ENCODE peak calls at places on chromosomes 11 and 22, in four cellular contexts. One of them, this sample, is unnamed.

GRCh38 chr22:41535244-41535643 is 9.0 kb downstream of the POLR3H start:
- DNase-seq in RKO: peak
- DNase-seq in AG04450: no peak
- DNase-seq in AG09319: no peak
- DNase-seq in this sample: no peak

GRCh38 chr11:665062-665706 is 28.1 kb downstream of the DRD4 start:
- DNase-seq in RKO: no peak
- DNase-seq in AG04450: no peak
- DNase-seq in AG09319: no peak
- DNase-seq in this sample: no peak

GRCh38 chr22:48895831-48896765 is 931.6 kb downstream of the BRD1 start:
- DNase-seq in RKO: no peak
- DNase-seq in AG04450: no peak
- DNase-seq in AG09319: no peak
- DNase-seq in this sample: no peak

GRCh38 chr22:24994070-24994763 is 41.7 kb downstream of the KIAA1671 start:
- DNase-seq in RKO: peak
- DNase-seq in AG04450: no peak
- DNase-seq in AG09319: no peak
- DNase-seq in this sample: peak

GRCh38 chr22:45638834-45639746 is 32.5 kb upstream of the ATXN10 start:
- DNase-seq in RKO: no peak
- DNase-seq in AG04450: no peak
- DNase-seq in AG09319: peak
- DNase-seq in this sample: no peak

GRCh38 chr11:44143987-44144909 is 48.8 kb downstream of the EXT2 start:
- DNase-seq in RKO: no peak
- DNase-seq in AG04450: no peak
- DNase-seq in AG09319: no peak
- DNase-seq in this sample: no peak

GRCh38 chr11:61891331-61892084 is at the start of gene FADS3:
- DNase-seq in RKO: peak
- DNase-seq in AG04450: no peak
- DNase-seq in AG09319: peak
- DNase-seq in this sample: peak

GRCh38 chr22:46592390-46592872 is 27.8 kb upstream of the GRAMD4 start:
- DNase-seq in RKO: no peak
- DNase-seq in AG04450: peak
- DNase-seq in AG09319: no peak
- DNase-seq in this sample: no peak

GRCh38 chr11:33682446-33682845 is 18.2 kb downstream of the C11orf91 start:
- DNase-seq in RKO: no peak
- DNase-seq in AG04450: no peak
- DNase-seq in AG09319: no peak
- DNase-seq in this sample: no peak

GRCh38 chr22:17492247-17492646 is 71.1 kb upstream of the SLC25A18 start:
- DNase-seq in RKO: no peak
- DNase-seq in AG04450: no peak
- DNase-seq in AG09319: no peak
- DNase-seq in this sample: no peak

GRCh38 chr11:60428517-60428916 is 855 bp upstream of the MS4A5 start:
- DNase-seq in RKO: no peak
- DNase-seq in AG04450: no peak
- DNase-seq in AG09319: no peak
- DNase-seq in this sample: no peak

GRCh38 chr11:2294340-2295290 is 7.1 kb downstream of the C11orf21 start:
- DNase-seq in RKO: no peak
- DNase-seq in AG04450: no peak
- DNase-seq in AG09319: no peak
- DNase-seq in this sample: no peak

GRCh38 chr11:111064118-111064517 is 181.4 kb upstream of the POU2AF2 start:
- DNase-seq in RKO: no peak
- DNase-seq in AG04450: peak
- DNase-seq in AG09319: no peak
- DNase-seq in this sample: no peak

GRCh38 chr22:19125474-19126308 is 3.5 kb upstream of the DGCR2 start:
- DNase-seq in RKO: no peak
- DNase-seq in AG04450: no peak
- DNase-seq in AG09319: no peak
- DNase-seq in this sample: no peak

GRCh38 chr22:25960375-25960774 is 208.9 kb upstream of the SEZ6L start:
- DNase-seq in RKO: no peak
- DNase-seq in AG04450: no peak
- DNase-seq in AG09319: no peak
- DNase-seq in this sample: no peak

GRCh38 chr11:37861671-37862070 is 1263.6 kb upstream of the RAG2 start:
- DNase-seq in RKO: no peak
- DNase-seq in AG04450: no peak
- DNase-seq in AG09319: no peak
- DNase-seq in this sample: no peak

GRCh38 chr22:44583076-44583760 is 85.2 kb upstream of the RTL6 start:
- DNase-seq in RKO: no peak
- DNase-seq in AG04450: no peak
- DNase-seq in AG09319: no peak
- DNase-seq in this sample: no peak

GRCh38 chr22:40094449-40094848 is 83.3 kb upstream of the TNRC6B start:
- DNase-seq in RKO: no peak
- DNase-seq in AG04450: no peak
- DNase-seq in AG09319: no peak
- DNase-seq in this sample: no peak

GRCh38 chr11:112219476-112220232 is 6.6 kb upstream of the PTS start:
- DNase-seq in RKO: peak
- DNase-seq in AG04450: peak
- DNase-seq in AG09319: no peak
- DNase-seq in this sample: peak

GRCh38 chr22:49769691-49770315 is 57.9 kb downstream of the BRD1 start:
- DNase-seq in RKO: no peak
- DNase-seq in AG04450: no peak
- DNase-seq in AG09319: no peak
- DNase-seq in this sample: no peak

GRCh38 chr11:1717745-1718144 is 20.8 kb downstream of the KRTAP5-6 start:
- DNase-seq in RKO: no peak
- DNase-seq in AG04450: no peak
- DNase-seq in AG09319: no peak
- DNase-seq in this sample: no peak

GRCh38 chr11:33617672-33618362 is 82.8 kb downstream of the C11orf91 start:
- DNase-seq in RKO: no peak
- DNase-seq in AG04450: no peak
- DNase-seq in AG09319: no peak
- DNase-seq in this sample: no peak

GRCh38 chr22:34111210-34111824 is 191.0 kb upstream of the LARGE1 start:
- DNase-seq in RKO: peak
- DNase-seq in AG04450: no peak
- DNase-seq in AG09319: no peak
- DNase-seq in this sample: no peak

GRCh38 chr11:57434640-57435546 is 8.0 kb upstream of the SLC43A3 start:
- DNase-seq in RKO: no peak
- DNase-seq in AG04450: peak
- DNase-seq in AG09319: peak
- DNase-seq in this sample: no peak

GRCh38 chr11:102989379-102990047 is 34.0 kb upstream of the MMP13 start:
- DNase-seq in RKO: no peak
- DNase-seq in AG04450: no peak
- DNase-seq in AG09319: no peak
- DNase-seq in this sample: no peak

GRCh38 chr22:37552560-37553163 is 7.6 kb upstream of the CDC42EP1 start:
- DNase-seq in RKO: no peak
- DNase-seq in AG04450: no peak
- DNase-seq in AG09319: no peak
- DNase-seq in this sample: no peak

GRCh38 chr22:21775061-21775460 is 39.5 kb upstream of the YPEL1 start:
- DNase-seq in RKO: no peak
- DNase-seq in AG04450: no peak
- DNase-seq in AG09319: no peak
- DNase-seq in this sample: no peak

GRCh38 chr11:35804446-35805040 is 139.3 kb upstream of the LDLRAD3 start:
- DNase-seq in RKO: no peak
- DNase-seq in AG04450: no peak
- DNase-seq in AG09319: no peak
- DNase-seq in this sample: no peak

GRCh38 chr22:45450931-45451651 is 37.6 kb downstream of the RIBC2 start:
- DNase-seq in RKO: no peak
- DNase-seq in AG04450: peak
- DNase-seq in AG09319: peak
- DNase-seq in this sample: no peak

GRCh38 chr11:724063-724732 is 18.2 kb downstream of the EPS8L2 start:
- DNase-seq in RKO: no peak
- DNase-seq in AG04450: no peak
- DNase-seq in AG09319: no peak
- DNase-seq in this sample: no peak

GRCh38 chr11:70544774-70545625 is 146.7 kb downstream of the CTTN start:
- DNase-seq in RKO: no peak
- DNase-seq in AG04450: no peak
- DNase-seq in AG09319: no peak
- DNase-seq in this sample: no peak

GRCh38 chr22:49417833-49418232 is 409.8 kb downstream of the BRD1 start:
- DNase-seq in RKO: no peak
- DNase-seq in AG04450: no peak
- DNase-seq in AG09319: no peak
- DNase-seq in this sample: no peak

This sample was measured in NCI-H2107.